ENCODE peak calls at places on chromosome 11, in six cellular contexts. One of them, this sample, is unnamed.

GRCh38 chr11:95593101-95593500 is 196.5 kb downstream of the FAM76B start:
- DNase-seq in HFFc6: no peak
- DNase-seq in NCI-H1092: no peak
- DNase-seq in GM04503: no peak
- DNase-seq in heart left ventricle: no peak
- DNase-seq in progenitor cell of endocrine pancreas: no peak
- DNase-seq in this sample: no peak

GRCh38 chr11:133163463-133164419 is 368.6 kb downstream of the OPCML start:
- DNase-seq in HFFc6: peak
- DNase-seq in NCI-H1092: peak
- DNase-seq in GM04503: peak
- DNase-seq in heart left ventricle: no peak
- DNase-seq in progenitor cell of endocrine pancreas: no peak
- DNase-seq in this sample: peak

GRCh38 chr11:93196816-93197382 is 892 bp downstream of the SLC36A4 start:
- DNase-seq in HFFc6: no peak
- DNase-seq in NCI-H1092: no peak
- DNase-seq in GM04503: no peak
- DNase-seq in heart left ventricle: no peak
- DNase-seq in progenitor cell of endocrine pancreas: no peak
- DNase-seq in this sample: no peak

GRCh38 chr11:108278546-108278945 is 55.7 kb downstream of the ATM start:
- DNase-seq in HFFc6: no peak
- DNase-seq in NCI-H1092: no peak
- DNase-seq in GM04503: no peak
- DNase-seq in heart left ventricle: peak
- DNase-seq in progenitor cell of endocrine pancreas: no peak
- DNase-seq in this sample: no peak

GRCh38 chr11:77056814-77057402 is 9.9 kb upstream of the CAPN5 start:
- DNase-seq in HFFc6: no peak
- DNase-seq in NCI-H1092: no peak
- DNase-seq in GM04503: no peak
- DNase-seq in heart left ventricle: no peak
- DNase-seq in progenitor cell of endocrine pancreas: no peak
- DNase-seq in this sample: no peak

GRCh38 chr11:18368236-18368635 is 26.1 kb upstream of the LDHA start:
- DNase-seq in HFFc6: peak
- DNase-seq in NCI-H1092: no peak
- DNase-seq in GM04503: no peak
- DNase-seq in heart left ventricle: no peak
- DNase-seq in progenitor cell of endocrine pancreas: no peak
- DNase-seq in this sample: no peak

GRCh38 chr11:2734181-2735052 is 34.6 kb upstream of the KCNQ1OT1 start:
- DNase-seq in HFFc6: no peak
- DNase-seq in NCI-H1092: no peak
- DNase-seq in GM04503: no peak
- DNase-seq in heart left ventricle: no peak
- DNase-seq in progenitor cell of endocrine pancreas: no peak
- DNase-seq in this sample: no peak

GRCh38 chr11:8068605-8069221 is 12.3 kb upstream of the TUB start:
- DNase-seq in HFFc6: peak
- DNase-seq in NCI-H1092: no peak
- DNase-seq in GM04503: peak
- DNase-seq in heart left ventricle: peak
- DNase-seq in progenitor cell of endocrine pancreas: no peak
- DNase-seq in this sample: peak

GRCh38 chr11:95375881-95376280 is 144.9 kb upstream of the SESN3 start:
- DNase-seq in HFFc6: no peak
- DNase-seq in NCI-H1092: no peak
- DNase-seq in GM04503: peak
- DNase-seq in heart left ventricle: no peak
- DNase-seq in progenitor cell of endocrine pancreas: no peak
- DNase-seq in this sample: no peak

GRCh38 chr11:858053-858992 is 15.7 kb downstream of the TSPAN4 start:
- DNase-seq in HFFc6: no peak
- DNase-seq in NCI-H1092: no peak
- DNase-seq in GM04503: no peak
- DNase-seq in heart left ventricle: no peak
- DNase-seq in progenitor cell of endocrine pancreas: no peak
- DNase-seq in this sample: no peak

GRCh38 chr11:57762235-57762866 is 749 bp downstream of the CTNND1 start:
- DNase-seq in HFFc6: no peak
- DNase-seq in NCI-H1092: no peak
- DNase-seq in GM04503: no peak
- DNase-seq in heart left ventricle: no peak
- DNase-seq in progenitor cell of endocrine pancreas: no peak
- DNase-seq in this sample: peak

GRCh38 chr11:34206598-34207300 is 101.3 kb downstream of the NAT10 start:
- DNase-seq in HFFc6: no peak
- DNase-seq in NCI-H1092: no peak
- DNase-seq in GM04503: no peak
- DNase-seq in heart left ventricle: no peak
- DNase-seq in progenitor cell of endocrine pancreas: no peak
- DNase-seq in this sample: no peak

GRCh38 chr11:16999116-16999515 is 15.1 kb downstream of the PLEKHA7 start:
- DNase-seq in HFFc6: no peak
- DNase-seq in NCI-H1092: no peak
- DNase-seq in GM04503: no peak
- DNase-seq in heart left ventricle: no peak
- DNase-seq in progenitor cell of endocrine pancreas: no peak
- DNase-seq in this sample: peak

GRCh38 chr11:79165908-79166307 is 274.9 kb downstream of the TENM4 start:
- DNase-seq in HFFc6: no peak
- DNase-seq in NCI-H1092: no peak
- DNase-seq in GM04503: no peak
- DNase-seq in heart left ventricle: no peak
- DNase-seq in progenitor cell of endocrine pancreas: no peak
- DNase-seq in this sample: no peak

GRCh38 chr11:34263462-34264186 is 94.2 kb downstream of the ABTB2 start:
- DNase-seq in HFFc6: peak
- DNase-seq in NCI-H1092: peak
- DNase-seq in GM04503: no peak
- DNase-seq in heart left ventricle: no peak
- DNase-seq in progenitor cell of endocrine pancreas: no peak
- DNase-seq in this sample: no peak

GRCh38 chr11:106276859-106277436 is 199.5 kb downstream of the AASDHPPT start:
- DNase-seq in HFFc6: no peak
- DNase-seq in NCI-H1092: no peak
- DNase-seq in GM04503: no peak
- DNase-seq in heart left ventricle: no peak
- DNase-seq in progenitor cell of endocrine pancreas: no peak
- DNase-seq in this sample: no peak

GRCh38 chr11:101915811-101916291 is 471 bp downstream of the ANGPTL5 start:
- DNase-seq in HFFc6: peak
- DNase-seq in NCI-H1092: no peak
- DNase-seq in GM04503: peak
- DNase-seq in heart left ventricle: no peak
- DNase-seq in progenitor cell of endocrine pancreas: no peak
- DNase-seq in this sample: no peak

GRCh38 chr11:122114976-122115375 is 1.0 kb downstream of the BLID start:
- DNase-seq in HFFc6: no peak
- DNase-seq in NCI-H1092: no peak
- DNase-seq in GM04503: no peak
- DNase-seq in heart left ventricle: no peak
- DNase-seq in progenitor cell of endocrine pancreas: no peak
- DNase-seq in this sample: no peak

GRCh38 chr11:46307369-46307768 is 29.9 kb downstream of the CREB3L1 start:
- DNase-seq in HFFc6: no peak
- DNase-seq in NCI-H1092: no peak
- DNase-seq in GM04503: no peak
- DNase-seq in heart left ventricle: no peak
- DNase-seq in progenitor cell of endocrine pancreas: no peak
- DNase-seq in this sample: no peak

GRCh38 chr11:117992136-117992535 is 5.9 kb downstream of the IL10RA start:
- DNase-seq in HFFc6: no peak
- DNase-seq in NCI-H1092: no peak
- DNase-seq in GM04503: no peak
- DNase-seq in heart left ventricle: no peak
- DNase-seq in progenitor cell of endocrine pancreas: no peak
- DNase-seq in this sample: no peak

GRCh38 chr11:131745405-131745804 is 375.0 kb downstream of the NTM start:
- DNase-seq in HFFc6: peak
- DNase-seq in NCI-H1092: no peak
- DNase-seq in GM04503: no peak
- DNase-seq in heart left ventricle: no peak
- DNase-seq in progenitor cell of endocrine pancreas: no peak
- DNase-seq in this sample: no peak

GRCh38 chr11:109015283-109015682 is 350.4 kb downstream of the DDX10 start:
- DNase-seq in HFFc6: peak
- DNase-seq in NCI-H1092: no peak
- DNase-seq in GM04503: no peak
- DNase-seq in heart left ventricle: no peak
- DNase-seq in progenitor cell of endocrine pancreas: no peak
- DNase-seq in this sample: no peak

GRCh38 chr11:112363527-112363926 is 102.9 kb upstream of the PLET1 start:
- DNase-seq in HFFc6: peak
- DNase-seq in NCI-H1092: no peak
- DNase-seq in GM04503: no peak
- DNase-seq in heart left ventricle: no peak
- DNase-seq in progenitor cell of endocrine pancreas: no peak
- DNase-seq in this sample: no peak

GRCh38 chr11:126194121-126194543 is 17.3 kb downstream of the RPUSD4 start:
- DNase-seq in HFFc6: peak
- DNase-seq in NCI-H1092: peak
- DNase-seq in GM04503: no peak
- DNase-seq in heart left ventricle: no peak
- DNase-seq in progenitor cell of endocrine pancreas: no peak
- DNase-seq in this sample: peak

GRCh38 chr11:64629796-64630562 is 39.0 kb downstream of the SLC22A12 start:
- DNase-seq in HFFc6: no peak
- DNase-seq in NCI-H1092: no peak
- DNase-seq in GM04503: no peak
- DNase-seq in heart left ventricle: no peak
- DNase-seq in progenitor cell of endocrine pancreas: peak
- DNase-seq in this sample: no peak

GRCh38 chr11:7516488-7516887 is 2.7 kb downstream of the PPFIBP2 start:
- DNase-seq in HFFc6: no peak
- DNase-seq in NCI-H1092: no peak
- DNase-seq in GM04503: no peak
- DNase-seq in heart left ventricle: no peak
- DNase-seq in progenitor cell of endocrine pancreas: no peak
- DNase-seq in this sample: no peak

GRCh38 chr11:58788355-58789023 is 56.0 kb downstream of the GLYATL2 start:
- DNase-seq in HFFc6: peak
- DNase-seq in NCI-H1092: peak
- DNase-seq in GM04503: no peak
- DNase-seq in heart left ventricle: no peak
- DNase-seq in progenitor cell of endocrine pancreas: no peak
- DNase-seq in this sample: no peak

GRCh38 chr11:35289821-35290220 is 129.5 kb downstream of the SLC1A2 start:
- DNase-seq in HFFc6: peak
- DNase-seq in NCI-H1092: no peak
- DNase-seq in GM04503: peak
- DNase-seq in heart left ventricle: no peak
- DNase-seq in progenitor cell of endocrine pancreas: no peak
- DNase-seq in this sample: no peak

GRCh38 chr11:26931248-26931631 is 62.7 kb upstream of the FIBIN start:
- DNase-seq in HFFc6: peak
- DNase-seq in NCI-H1092: no peak
- DNase-seq in GM04503: peak
- DNase-seq in heart left ventricle: peak
- DNase-seq in progenitor cell of endocrine pancreas: no peak
- DNase-seq in this sample: no peak

GRCh38 chr11:1281974-1282365 is 27.5 kb downstream of the TOLLIP start:
- DNase-seq in HFFc6: no peak
- DNase-seq in NCI-H1092: no peak
- DNase-seq in GM04503: no peak
- DNase-seq in heart left ventricle: no peak
- DNase-seq in progenitor cell of endocrine pancreas: no peak
- DNase-seq in this sample: no peak

GRCh38 chr11:43935131-43935979 is 7.1 kb upstream of the C11orf96 start:
- DNase-seq in HFFc6: no peak
- DNase-seq in NCI-H1092: no peak
- DNase-seq in GM04503: no peak
- DNase-seq in heart left ventricle: no peak
- DNase-seq in progenitor cell of endocrine pancreas: no peak
- DNase-seq in this sample: no peak

GRCh38 chr11:5643585-5643984 is 18.8 kb downstream of the TRIM34 start:
- DNase-seq in HFFc6: no peak
- DNase-seq in NCI-H1092: no peak
- DNase-seq in GM04503: no peak
- DNase-seq in heart left ventricle: no peak
- DNase-seq in progenitor cell of endocrine pancreas: no peak
- DNase-seq in this sample: no peak

GRCh38 chr11:103849366-103849765 is 187.1 kb upstream of the DDI1 start:
- DNase-seq in HFFc6: no peak
- DNase-seq in NCI-H1092: no peak
- DNase-seq in GM04503: no peak
- DNase-seq in heart left ventricle: no peak
- DNase-seq in progenitor cell of endocrine pancreas: no peak
- DNase-seq in this sample: no peak

GRCh38 chr11:75150879-75151278 is at the start of gene SLCO2B1:
- DNase-seq in HFFc6: no peak
- DNase-seq in NCI-H1092: no peak
- DNase-seq in GM04503: no peak
- DNase-seq in heart left ventricle: peak
- DNase-seq in progenitor cell of endocrine pancreas: no peak
- DNase-seq in this sample: no peak

GRCh38 chr11:117818036-117818858 is 6.3 kb downstream of the FXYD2 start:
- DNase-seq in HFFc6: no peak
- DNase-seq in NCI-H1092: no peak
- DNase-seq in GM04503: no peak
- DNase-seq in heart left ventricle: no peak
- DNase-seq in progenitor cell of endocrine pancreas: no peak
- DNase-seq in this sample: no peak

GRCh38 chr11:76763573-76764348 is 19.4 kb upstream of the TSKU start:
- DNase-seq in HFFc6: peak
- DNase-seq in NCI-H1092: no peak
- DNase-seq in GM04503: peak
- DNase-seq in heart left ventricle: peak
- DNase-seq in progenitor cell of endocrine pancreas: no peak
- DNase-seq in this sample: no peak

This sample was measured in NCI-H2227 treated with DMSO at 0.1 percent for 48 hours.